ENCODE peak calls at places on chromosomes 11 and 22, in eight cellular contexts. H is uterus; R is CD8-positive, alpha-beta T cell; I is endothelial cell of umbilical vein; K is colonic mucosa; Q is kidney; O is mammary epithelial cell; J is lung. X is an unnamed sample.

GRCh38 chr11:86800076-86800955 is at the start of gene PRSS23:
- DNase-seq in H (peak), R (no peak), I (peak), K (peak), Q (peak), O (peak), J (peak), X (peak)

GRCh38 chr11:12771875-12772274 is 97.7 kb downstream of the TEAD1 start:
- DNase-seq in H (no peak), R (no peak), I (no peak), K (no peak), Q (no peak), O (peak), J (no peak), X (no peak)

GRCh38 chr11:113161671-113162589 is 152.5 kb upstream of the TTC12 start:
- DNase-seq in H (no peak), R (no peak), I (no peak), K (no peak), Q (no peak), O (no peak), J (no peak), X (no peak)

GRCh38 chr22:43541022-43541421 is 129.2 kb downstream of the MPPED1 start:
- DNase-seq in H (no peak), R (no peak), I (no peak), K (no peak), Q (no peak), O (no peak), J (no peak), X (no peak)

GRCh38 chr11:61369372-61370348 is 7.5 kb downstream of the TMEM138 start:
- DNase-seq in H (peak), R (no peak), I (no peak), K (no peak), Q (peak), O (peak), J (peak), X (peak)

GRCh38 chr11:59062602-59063529 is 23.2 kb upstream of the GLYATL1B start:
- DNase-seq in H (no peak), R (no peak), I (no peak), K (no peak), Q (no peak), O (no peak), J (no peak), X (no peak)

GRCh38 chr11:60367009-60367408 is 11.3 kb upstream of the MS4A7 start:
- DNase-seq in H (no peak), R (no peak), I (no peak), K (no peak), Q (no peak), O (no peak), J (no peak), X (no peak)

GRCh38 chr11:46889689-46890475 is 28.5 kb downstream of the LRP4 start:
- DNase-seq in H (peak), R (peak), I (peak), K (peak), Q (no peak), O (peak), J (peak), X (peak)

GRCh38 chr11:37124384-37124783 is 526.3 kb upstream of the RAG2 start:
- DNase-seq in H (no peak), R (no peak), I (no peak), K (no peak), Q (no peak), O (peak), J (no peak), X (no peak)

GRCh38 chr11:112453601-112454577 is 193.2 kb upstream of the PLET1 start:
- DNase-seq in H (no peak), R (no peak), I (peak), K (peak), Q (no peak), O (peak), J (peak), X (peak)

GRCh38 chr22:45933503-45934167 is 43.3 kb downstream of the WNT7B start:
- DNase-seq in H (no peak), R (no peak), I (no peak), K (no peak), Q (no peak), O (no peak), J (no peak), X (no peak)

GRCh38 chr11:91756829-91757480 is 467.7 kb upstream of the FAT3 start:
- DNase-seq in H (no peak), R (no peak), I (no peak), K (no peak), Q (no peak), O (no peak), J (no peak), X (no peak)

GRCh38 chr22:17303441-17303839 is 65.8 kb upstream of the CECR2 start:
- DNase-seq in H (no peak), R (no peak), I (no peak), K (no peak), Q (no peak), O (no peak), J (peak), X (no peak)

GRCh38 chr11:65132238-65132987 is 1.9 kb downstream of the SYVN1 start:
- DNase-seq in H (no peak), R (no peak), I (no peak), K (peak), Q (peak), O (no peak), J (no peak), X (no peak)

GRCh38 chr11:2768471-2769408 is 68.9 kb upstream of the KCNQ1OT1 start:
- DNase-seq in H (no peak), R (no peak), I (no peak), K (peak), Q (peak), O (peak), J (peak), X (peak)

GRCh38 chr22:43848366-43849171 is 13.7 kb downstream of the SULT4A1 start:
- DNase-seq in H (no peak), R (no peak), I (no peak), K (no peak), Q (peak), O (no peak), J (no peak), X (no peak)

DNA sequence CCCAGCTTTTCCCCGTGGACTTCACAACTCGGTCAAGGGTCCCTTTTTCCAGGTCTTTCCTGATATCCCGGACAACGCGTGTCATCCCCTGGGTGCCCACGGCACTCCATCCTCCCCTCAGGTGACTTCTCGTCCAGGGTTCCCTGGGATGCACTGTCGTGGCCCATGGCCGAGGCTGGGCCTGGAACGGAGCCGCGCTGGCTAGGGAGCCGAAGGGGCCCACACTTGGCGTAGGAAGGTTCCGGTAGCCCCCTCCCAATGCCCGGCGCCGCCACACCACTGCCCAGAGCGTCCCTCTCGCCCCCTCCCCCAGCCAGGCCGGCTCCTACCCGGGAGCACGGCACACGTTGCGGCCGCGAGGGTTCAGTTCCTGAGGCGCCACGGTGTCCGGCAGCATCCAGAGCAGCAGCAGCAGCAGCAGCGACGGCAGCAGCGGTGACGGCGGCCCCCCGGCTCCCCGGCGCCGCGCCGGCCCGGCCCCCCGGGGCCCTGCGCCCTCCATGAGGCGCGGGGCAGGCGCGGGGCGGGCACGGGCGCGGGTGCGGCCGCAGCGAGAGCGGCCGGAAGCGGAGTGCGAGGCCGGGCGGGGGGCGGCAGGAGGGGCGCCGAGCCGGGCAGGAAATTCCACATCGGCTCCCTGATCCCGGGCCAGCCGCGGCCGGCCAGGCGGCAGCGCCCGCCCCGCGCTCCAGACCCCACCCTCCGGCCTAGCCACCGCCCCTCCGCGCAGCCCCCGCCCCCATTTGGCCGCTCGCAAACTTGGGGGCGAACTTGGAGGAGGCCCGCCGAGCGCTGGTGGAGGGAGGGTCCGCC is at the start of gene SCARF2:
- DNase-seq in H (peak), R (no peak), I (peak), K (no peak), Q (peak), O (no peak), J (no peak), X (no peak)
- H3K27ac ChIP-seq in H (peak), R (no peak), I (peak), K (peak), Q (peak), O (no peak), J (peak), X (peak)

GRCh38 chr11:67435031-67435726 is 2.3 kb downstream of the PTPRCAP start:
- DNase-seq in H (no peak), R (no peak), I (no peak), K (no peak), Q (no peak), O (no peak), J (no peak), X (no peak)

GRCh38 chr11:67438121-67438902 is 830 bp upstream of the PTPRCAP start:
- DNase-seq in H (no peak), R (peak), I (no peak), K (no peak), Q (peak), O (no peak), J (no peak), X (no peak)

GRCh38 chr11:67435727-67436458 is 1.6 kb downstream of the PTPRCAP start:
- DNase-seq in H (no peak), R (no peak), I (no peak), K (no peak), Q (peak), O (no peak), J (no peak), X (no peak)

GRCh38 chr11:67436459-67437081 is 912 bp downstream of the PTPRCAP start:
- DNase-seq in H (peak), R (peak), I (no peak), K (no peak), Q (peak), O (no peak), J (no peak), X (no peak)

DNA sequence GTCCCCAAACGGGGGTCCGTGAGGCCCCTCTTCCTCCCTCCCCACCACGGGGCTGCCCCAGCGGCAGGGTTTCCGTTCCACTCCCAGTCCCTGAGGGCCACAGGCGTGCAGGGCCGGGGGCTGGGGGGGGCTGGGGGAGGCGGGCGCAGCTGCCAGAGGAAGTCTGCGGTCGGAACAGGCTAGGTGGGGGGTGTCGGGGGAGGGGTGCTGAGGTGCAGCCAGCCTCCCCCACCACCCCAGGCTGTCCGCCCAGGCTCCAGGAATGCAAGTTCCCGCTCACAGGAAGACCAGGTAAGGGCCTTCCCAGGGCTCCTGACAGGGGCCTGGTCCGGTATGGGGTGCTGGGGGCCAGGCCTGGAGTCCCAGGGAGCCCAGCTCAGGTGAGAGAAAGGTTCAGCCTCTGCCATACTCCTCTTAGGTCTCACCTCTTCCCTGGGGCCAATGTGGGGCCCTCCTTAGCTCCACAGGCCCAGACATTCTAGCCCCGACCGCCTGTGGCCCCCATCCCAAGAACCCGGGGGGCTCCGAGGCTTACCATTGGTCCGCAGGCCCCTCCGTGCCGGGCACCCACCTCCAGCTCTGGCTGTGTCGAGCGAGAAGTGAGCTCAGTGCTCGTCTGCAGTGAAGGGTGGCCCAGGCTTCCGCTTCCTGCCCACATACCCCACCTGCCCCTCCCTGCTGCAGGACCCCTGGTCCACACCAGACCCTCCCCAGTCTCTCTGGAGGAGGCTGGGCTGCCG is at the start of gene PTPRCAP:
- DNase-seq in H (no peak), R (peak), I (no peak), K (no peak), Q (peak), O (no peak), J (no peak), X (no peak)
- H3K4me3 ChIP-seq in H (no peak), R (peak), I (no peak), K (peak), Q (no peak), O (no peak), J (no peak), X (peak)

GRCh38 chr22:27937453-27937852 is 18.4 kb upstream of the PITPNB start:
- DNase-seq in H (no peak), R (no peak), I (no peak), K (no peak), Q (no peak), O (no peak), J (no peak), X (no peak)
- TF ChIP-seq CTCF in H (no peak), R (no peak), I (peak), K (no peak), Q (no peak), O (peak), J (no peak), X (no peak)

DNA sequence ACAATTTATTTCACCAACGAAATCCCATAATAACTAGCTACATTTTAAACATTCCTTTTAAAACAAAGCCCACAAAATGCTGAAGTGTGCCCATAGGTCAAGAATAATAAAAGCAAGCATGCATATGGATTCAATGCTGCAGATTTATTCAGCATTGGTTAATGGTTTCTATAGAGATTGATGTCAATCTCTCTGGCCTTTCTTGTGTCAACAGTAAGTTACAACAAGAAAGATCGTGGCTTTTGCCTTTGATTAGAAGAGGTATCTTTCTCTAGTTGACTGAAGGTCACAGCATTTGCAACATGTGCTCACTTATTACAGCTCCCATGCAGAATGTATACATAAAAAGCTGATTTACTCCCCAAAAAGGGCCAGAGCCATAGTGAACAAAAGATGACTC is 1.4 kb upstream of the SOX6 start:
- DNase-seq in H (no peak), R (no peak), I (no peak), K (no peak), Q (no peak), O (no peak), J (no peak), X (no peak)
- H3K27ac ChIP-seq in H (no peak), R (no peak), I (no peak), K (no peak), Q (no peak), O (no peak), J (no peak), X (no peak)

DNA sequence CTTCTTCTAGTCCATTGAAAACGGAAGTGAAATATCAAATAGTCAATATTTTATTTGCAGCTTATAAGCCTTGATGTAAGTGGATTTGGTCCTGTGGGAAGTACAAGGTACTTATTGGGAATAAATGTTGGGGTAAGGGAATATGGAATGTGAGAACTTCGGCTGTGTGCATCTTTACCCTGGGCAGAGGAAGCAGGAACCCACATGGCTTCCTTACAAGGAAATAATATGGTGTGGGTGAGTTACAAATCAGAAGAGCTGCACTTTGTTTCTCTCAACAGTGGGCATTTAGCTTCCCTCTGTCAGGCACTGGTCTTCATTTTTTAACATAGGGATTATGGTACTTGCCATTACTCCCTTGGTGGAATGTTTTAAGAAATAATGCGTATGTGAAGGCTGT is 77.9 kb downstream of the SCN3B start:
- DNase-seq in H (no peak), R (no peak), I (no peak), K (no peak), Q (no peak), O (no peak), J (no peak), X (no peak)
- H3K4me3 ChIP-seq in H (no peak), R (peak), I (no peak), K (no peak), Q (no peak), O (no peak), J (no peak), X (no peak)

DNA sequence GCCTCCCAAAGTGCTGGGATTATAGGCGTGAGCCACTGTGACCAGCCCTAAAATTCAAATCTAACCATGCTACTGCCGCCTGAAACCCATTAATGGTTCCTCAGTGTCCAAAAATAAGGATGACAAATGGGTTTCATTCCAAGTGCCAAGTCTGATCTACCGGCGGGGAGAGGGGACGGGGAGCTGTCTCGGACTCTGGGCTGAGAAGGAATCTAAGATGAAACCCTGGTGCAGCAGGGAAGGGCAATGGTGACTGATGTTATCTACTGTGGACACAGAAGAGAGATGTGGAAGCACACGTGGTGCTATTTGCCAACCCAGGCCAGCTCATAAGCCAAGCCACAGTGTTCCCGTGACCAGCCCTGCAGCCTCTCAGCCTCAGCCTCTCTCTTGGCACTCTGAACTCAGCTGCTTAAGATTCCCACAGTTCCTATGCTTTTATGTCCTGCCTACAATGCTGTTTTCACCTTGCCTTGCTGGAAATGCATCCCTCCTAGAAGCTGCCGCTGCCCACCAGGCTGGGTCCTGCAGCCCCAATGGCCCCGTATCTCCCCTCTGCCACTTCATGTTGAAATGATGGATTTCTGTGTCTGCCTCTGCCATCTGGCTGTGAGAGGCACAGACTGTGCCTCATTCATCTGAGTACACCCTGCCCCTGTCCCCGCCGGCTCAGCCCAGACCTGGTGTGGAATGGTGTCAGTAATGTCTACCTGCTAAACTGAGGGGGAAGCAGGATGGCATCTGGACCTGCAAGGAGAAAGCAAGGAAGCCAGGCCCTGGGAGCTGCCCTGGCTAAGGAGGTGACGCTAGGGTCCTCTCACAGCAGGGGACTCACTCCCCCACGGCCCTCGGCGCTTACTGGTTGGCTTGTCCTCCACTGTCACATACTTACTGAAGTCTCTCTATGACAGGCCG is 48.5 kb downstream of the TPBGL start:
- DNase-seq in H (no peak), R (no peak), I (no peak), K (no peak), Q (peak), O (no peak), J (no peak), X (peak)
- TF ChIP-seq CTCF in H (no peak), R (no peak), I (no peak), K (no peak), Q (no peak), O (no peak), J (no peak), X (no peak)

DNA sequence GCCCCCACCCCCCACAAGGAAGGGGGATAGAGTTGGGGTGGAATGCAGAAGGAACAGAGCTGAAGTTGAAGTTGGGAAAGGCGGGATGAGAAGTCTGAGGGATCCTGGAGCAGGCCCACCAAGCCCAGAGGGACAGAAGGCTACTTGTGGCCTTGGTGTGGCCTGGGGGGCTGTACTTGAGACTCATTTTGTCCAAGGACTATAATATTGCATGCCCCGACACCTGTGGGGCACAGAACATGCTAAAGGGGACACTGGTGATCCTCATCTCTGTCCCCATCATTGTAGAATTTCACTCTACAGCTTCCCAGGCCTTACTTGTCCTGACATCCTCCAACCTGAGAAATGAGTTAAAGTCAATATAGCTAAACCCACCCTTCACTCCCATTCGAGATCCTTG is 1.3 kb downstream of the ESAM start:
- DNase-seq in H (no peak), R (no peak), I (no peak), K (no peak), Q (no peak), O (no peak), J (no peak), X (no peak)
- H3K27ac ChIP-seq in H (peak), R (no peak), I (peak), K (peak), Q (peak), O (no peak), J (peak), X (peak)